ENCODE peak calls at places on chromosomes 2 and 18, in nine cellular contexts. K is MCF 10A; Y is DMS153; C is transverse colon; B is activated CD4-positive, alpha-beta T cell treated with anti-CD3 and anti-CD28 coated beads, Interleukin-2, amount 50 U/mL, for 24 hours; T is stimulated activated CD8-positive, alpha-beta memory T cell treated with anti-CD3 and anti-CD28 coated beads, Interleukin-4, amount 100 ng/mL, for 24 hours; O is A549; U is stimulated activated CD4-positive, alpha-beta T cell treated with anti-CD3 and anti-CD28 coated beads, TNF-alpha, amount 100 ng/mL, for 4 hours; S is HEK293T. W is an unnamed sample.

GRCh38 chr2:126859631-126860030 is 39.1 kb upstream of the TEX51 start:
- DNase-seq in K (no peak), Y (no peak), C (no peak), B (no peak), T (no peak), O (no peak), U (no peak), S (no peak), W (no peak)

GRCh38 chr2:112768432-112768831 is 4.0 kb upstream of the CKAP2L start:
- DNase-seq in K (no peak), Y (no peak), C (no peak), B (no peak), T (no peak), O (peak; percentile 50), U (no peak), S (no peak), W (peak; percentile 26)

GRCh38 chr2:16058256-16058655 is 117.9 kb downstream of the MYCN start:
- DNase-seq in K (no peak), Y (no peak), C (no peak), B (no peak), T (no peak), O (no peak), U (no peak), S (no peak), W (no peak)

GRCh38 chr2:77579076-77579769 is 57.0 kb upstream of the LRRTM4 start:
- DNase-seq in K (no peak), Y (no peak), C (no peak), B (no peak), T (no peak), O (no peak), U (no peak), S (no peak), W (no peak)

GRCh38 chr2:150570712-150571111 is 83.2 kb upstream of the RND3 start:
- DNase-seq in K (peak; percentile 46), Y (no peak), C (no peak), B (no peak), T (no peak), O (peak; percentile 68), U (no peak), S (no peak), W (peak; percentile 88)

GRCh38 chr2:40545645-40546044 is 93.8 kb upstream of the SLC8A1 start:
- DNase-seq in K (no peak), Y (no peak), C (no peak), B (no peak), T (no peak), O (no peak), U (no peak), S (no peak), W (no peak)

GRCh38 chr2:95377216-95377530 is 25.3 kb upstream of the FAHD2A start:
- DNase-seq in K (no peak), Y (no peak), C (no peak), B (no peak), T (no peak), O (no peak), U (no peak), S (no peak), W (no peak)

GRCh38 chr2:190119257-190119656 is 56.7 kb upstream of the MSTN start:
- DNase-seq in K (no peak), Y (no peak), C (no peak), B (no peak), T (peak; percentile 7), O (no peak), U (no peak), S (no peak), W (no peak)

GRCh38 chr2:162234620-162235462 is 8.4 kb downstream of the FAP start:
- DNase-seq in K (no peak), Y (no peak), C (no peak), B (no peak), T (no peak), O (no peak), U (no peak), S (no peak), W (no peak)

GRCh38 chr2:224042191-224042696 is 3.2 kb upstream of the SERPINE2 start:
- DNase-seq in K (no peak), Y (peak; percentile 9), C (no peak), B (no peak), T (no peak), O (no peak), U (no peak), S (no peak), W (no peak)

GRCh38 chr18:55478301-55478660 is 109.7 kb downstream of the TCF4 start:
- DNase-seq in K (no peak), Y (no peak), C (no peak), B (no peak), T (no peak), O (no peak), U (no peak), S (no peak), W (no peak)

GRCh38 chr18:56358608-56359007 is 279.8 kb downstream of the TXNL1 start:
- DNase-seq in K (peak; percentile 17), Y (no peak), C (no peak), B (no peak), T (no peak), O (no peak), U (no peak), S (no peak), W (no peak)

GRCh38 chr2:96129528-96130120 is 8.7 kb downstream of the ASTL start:
- DNase-seq in K (no peak), Y (no peak), C (no peak), B (no peak), T (no peak), O (no peak), U (no peak), S (no peak), W (no peak)

GRCh38 chr2:61247204-61247812 is 85.3 kb downstream of the C2orf74 start:
- DNase-seq in K (no peak), Y (no peak), C (no peak), B (no peak), T (no peak), O (no peak), U (no peak), S (no peak), W (peak; percentile 48)

GRCh38 chr18:68666316-68666715 is 48.6 kb downstream of the TMX3 start:
- DNase-seq in K (no peak), Y (no peak), C (no peak), B (no peak), T (no peak), O (no peak), U (no peak), S (no peak), W (no peak)

GRCh38 chr2:235501663-235502009 is 7.8 kb downstream of the AGAP1 start:
- DNase-seq in K (no peak), Y (no peak), C (no peak), B (no peak), T (no peak), O (no peak), U (no peak), S (no peak), W (no peak)

GRCh38 chr2:25521126-25521525 is 152.3 kb downstream of the DTNB start:
- DNase-seq in K (no peak), Y (no peak), C (no peak), B (no peak), T (no peak), O (no peak), U (no peak), S (no peak), W (no peak)

GRCh38 chr2:66428986-66429612 is 5.8 kb upstream of the MEIS1 start:
- DNase-seq in K (peak; percentile 71), Y (peak; percentile 47), C (no peak), B (no peak), T (no peak), O (peak; percentile 69), U (no peak), S (no peak), W (peak; percentile 57)

GRCh38 chr2:40734797-40735196 is 282.9 kb upstream of the SLC8A1 start:
- DNase-seq in K (no peak), Y (no peak), C (no peak), B (no peak), T (no peak), O (no peak), U (no peak), S (no peak), W (peak; percentile 77)

GRCh38 chr2:152415231-152415642 is 80.3 kb downstream of the FMNL2 start:
- DNase-seq in K (peak; percentile 56), Y (peak; percentile 72), C (no peak), B (peak; percentile 7), T (no peak), O (no peak), U (no peak), S (no peak), W (peak; percentile 70)

GRCh38 chr2:33444961-33445360 is 31.5 kb upstream of the RASGRP3 start:
- DNase-seq in K (no peak), Y (no peak), C (no peak), B (no peak), T (no peak), O (no peak), U (no peak), S (no peak), W (no peak)

GRCh38 chr2:45963816-45964215 is 312.3 kb downstream of the PRKCE start:
- DNase-seq in K (peak; percentile 53), Y (no peak), C (no peak), B (no peak), T (no peak), O (peak; percentile 69), U (no peak), S (no peak), W (no peak)

GRCh38 chr18:11251229-11251890 is 102.0 kb upstream of the PIEZO2 start:
- DNase-seq in K (peak; percentile 23), Y (no peak), C (no peak), B (no peak), T (no peak), O (no peak), U (no peak), S (no peak), W (no peak)

W was measured in A172.